ENCODE peak calls at places on chromosomes 1 and 21, in four cellular contexts. J is activated naive CD4-positive, alpha-beta T cell; U is stimulated activated CD8-positive, alpha-beta memory T cell treated with anti-CD3 and anti-CD28 coated beads, Interleukin-4, amount 100 ng/mL, for 24 hours; C is spleen. Z is an unnamed sample.

GRCh38 chr1:150548632-150549495 is at the start of gene ADAMTSL4:
- DNase-seq in J (no peak), U (no peak), C (peak; percentile 90), Z (peak; percentile 72)

GRCh38 chr1:167288390-167289062 is 67.8 kb downstream of the POU2F1 start:
- DNase-seq in J (no peak), U (no peak), C (no peak), Z (no peak)

GRCh38 chr1:80594013-80594412 is 1206.7 kb upstream of the ADGRL2 start:
- DNase-seq in J (no peak), U (no peak), C (no peak), Z (no peak)

GRCh38 chr1:198064181-198064580 is 92.6 kb upstream of the NEK7 start:
- DNase-seq in J (no peak), U (no peak), C (no peak), Z (no peak)

GRCh38 chr1:87956072-87956471 is 627.4 kb downstream of the LMO4 start:
- DNase-seq in J (no peak), U (no peak), C (no peak), Z (no peak)

GRCh38 chr21:44927587-44928461 is 7.1 kb upstream of the ITGB2 start:
- DNase-seq in J (peak; percentile 79), U (peak; percentile 87), C (peak; percentile 96), Z (no peak)

GRCh38 chr1:2298685-2299673 is 70.9 kb downstream of the SKI start:
- DNase-seq in J (no peak), U (no peak), C (no peak), Z (no peak)

GRCh38 chr1:156848461-156849150 is 10.3 kb downstream of the INSRR start:
- DNase-seq in J (peak; percentile 63), U (peak; percentile 50), C (peak; percentile 86), Z (no peak)

GRCh38 chr1:86258106-86258505 is 101.5 kb upstream of the COL24A1 start:
- DNase-seq in J (no peak), U (no peak), C (no peak), Z (no peak)

GRCh38 chr21:14492890-14493289 is 53.2 kb downstream of the SAMSN1 start:
- DNase-seq in J (no peak), U (no peak), C (no peak), Z (no peak)

GRCh38 chr21:39564200-39564599 is 48.5 kb upstream of the B3GALT5 start:
- DNase-seq in J (no peak), U (no peak), C (no peak), Z (no peak)

GRCh38 chr1:39901486-39902120 is at the start of gene MYCL:
- DNase-seq in J (peak; percentile 22), U (peak; percentile 60), C (peak; percentile 90), Z (peak; percentile 82)

GRCh38 chr21:15121655-15122120 is 56.9 kb upstream of the NRIP1 start:
- DNase-seq in J (no peak), U (no peak), C (no peak), Z (no peak)

GRCh38 chr1:153796786-153797659 is 21.8 kb downstream of the SLC27A3 start:
- DNase-seq in J (peak; percentile 70), U (peak; percentile 69), C (peak; percentile 88), Z (peak; percentile 84)

GRCh38 chr1:12019858-12020509 is 686 bp downstream of the MIIP start:
- DNase-seq in J (no peak), U (no peak), C (no peak), Z (no peak)

GRCh38 chr1:155884028-155884950 is 24.9 kb downstream of the SYT11 start:
- DNase-seq in J (no peak), U (no peak), C (no peak), Z (no peak)

GRCh38 chr1:120178799-120179419 is 2.6 kb upstream of the SEC22B start:
- DNase-seq in J (no peak), U (no peak), C (no peak), Z (no peak)

GRCh38 chr1:156704930-156705320 is 458 bp downstream of the CRABP2 start:
- DNase-seq in J (no peak), U (peak; percentile 31), C (peak; percentile 69), Z (no peak)

GRCh38 chr1:39183503-39184353 is 20.8 kb upstream of the MACF1 start:
- DNase-seq in J (peak; percentile 58), U (peak; percentile 69), C (no peak), Z (no peak)

GRCh38 chr1:194289569-194290266 is 1103.3 kb upstream of the B3GALT2 start:
- DNase-seq in J (peak; percentile 7), U (no peak), C (no peak), Z (no peak)

GRCh38 chr1:95033843-95034242 is 38.9 kb downstream of the ALG14 start:
- DNase-seq in J (no peak), U (no peak), C (no peak), Z (no peak)

GRCh38 chr1:36585760-36586072 is 103.0 kb upstream of the CSF3R start:
- DNase-seq in J (no peak), U (no peak), C (no peak), Z (no peak)

GRCh38 chr1:76627498-76627897 is 239.8 kb upstream of the ST6GALNAC5 start:
- DNase-seq in J (no peak), U (no peak), C (no peak), Z (no peak)

GRCh38 chr1:116814935-116815334 is 60.7 kb downstream of the CD2 start:
- DNase-seq in J (no peak), U (no peak), C (no peak), Z (no peak)

GRCh38 chr1:92749024-92749634 is 35.8 kb downstream of the EVI5 start:
- DNase-seq in J (no peak), U (no peak), C (no peak), Z (peak; percentile 36)

GRCh38 chr1:54125671-54126070 is 27.1 kb downstream of the CDCP2 start:
- DNase-seq in J (no peak), U (no peak), C (peak; percentile 57), Z (no peak)

GRCh38 chr1:62723841-62724240 is 35.7 kb upstream of the DOCK7 start:
- DNase-seq in J (no peak), U (no peak), C (no peak), Z (no peak)

GRCh38 chr1:156090822-156091188 is 8.5 kb upstream of the MEX3A start:
- DNase-seq in J (peak; percentile 85), U (peak; percentile 81), C (peak; percentile 95), Z (peak; percentile 78)

GRCh38 chr1:115255154-115255553 is 82.9 kb downstream of the NGF start:
- DNase-seq in J (no peak), U (no peak), C (no peak), Z (no peak)

GRCh38 chr1:3069491-3070303 is 694 bp downstream of the PRDM16 start:
- DNase-seq in J (no peak), U (no peak), C (peak; percentile 67), Z (no peak)

GRCh38 chr1:96927125-96927524 is 205.5 kb downstream of the PTBP2 start:
- DNase-seq in J (no peak), U (no peak), C (no peak), Z (no peak)